ENCODE peak calls at places on chromosomes 13 and 19, in five cellular contexts. S, N, J, Y and Z are unnamed samples.

GRCh38 chr13:50797081-50797480 is 46.4 kb downstream of the DLEU7 start:
- DNase-seq in S (no peak), N (no peak), J (no peak), Y (no peak), Z (peak; percentile 11)

GRCh38 chr19:42794751-42795150 is 29.3 kb upstream of the PSG8 start:
- DNase-seq in S (no peak), N (no peak), J (peak; percentile 73), Y (no peak), Z (no peak)

GRCh38 chr13:36343766-36344165 is 2.4 kb downstream of the SPART start:
- DNase-seq in S (no peak), N (no peak), J (no peak), Y (no peak), Z (no peak)

GRCh38 chr19:512548-513365 is 5.5 kb downstream of the TPGS1 start:
- DNase-seq in S (no peak), N (no peak), J (no peak), Y (no peak), Z (no peak)

GRCh38 chr19:50718255-50719118 is 1.1 kb downstream of the SHANK1 start:
- DNase-seq in S (no peak), N (no peak), J (no peak), Y (no peak), Z (no peak)

GRCh38 chr19:29467824-29468401 is 57.9 kb upstream of the VSTM2B start:
- DNase-seq in S (no peak), N (no peak), J (peak; percentile 46), Y (peak; percentile 62), Z (peak; percentile 48)

GRCh38 chr13:85266331-85266730 is 532.9 kb downstream of the SLITRK6 start:
- DNase-seq in S (no peak), N (peak; percentile 71), J (peak; percentile 50), Y (no peak), Z (peak; percentile 40)

GRCh38 chr19:39641773-39642172 is 13.9 kb upstream of the LGALS16 start:
- DNase-seq in S (no peak), N (no peak), J (no peak), Y (no peak), Z (no peak)

GRCh38 chr19:15357906-15358305 is 21.7 kb downstream of the AKAP8 start:
- DNase-seq in S (no peak), N (no peak), J (no peak), Y (no peak), Z (no peak)

GRCh38 chr13:49400755-49401659 is 42.9 kb downstream of the CAB39L start:
- DNase-seq in S (no peak), N (no peak), J (peak; percentile 17), Y (no peak), Z (no peak)

GRCh38 chr13:112642061-112642460 is 47.8 kb upstream of the ATP11A start:
- DNase-seq in S (no peak), N (no peak), J (no peak), Y (no peak), Z (no peak)

GRCh38 chr13:79724348-79725103 is 243.6 kb downstream of the NDFIP2 start:
- DNase-seq in S (no peak), N (no peak), J (no peak), Y (no peak), Z (no peak)

GRCh38 chr13:114161644-114162532 is 17.2 kb upstream of the CFAP97D2 start:
- DNase-seq in S (peak; percentile 43), N (no peak), J (no peak), Y (peak; percentile 31), Z (peak; percentile 54)

GRCh38 chr19:39935262-39935661 is 828 bp upstream of the FCGBP start:
- DNase-seq in S (no peak), N (no peak), J (no peak), Y (no peak), Z (no peak)

GRCh38 chr19:10289167-10289835 is 451 bp upstream of the ICAM5 start:
- DNase-seq in S (peak; percentile 40), N (peak; percentile 69), J (peak; percentile 72), Y (no peak), Z (peak; percentile 84)

GRCh38 chr19:3607398-3608078 is 863 bp upstream of the TBXA2R start:
- DNase-seq in S (peak; percentile 64), N (no peak), J (peak; percentile 25), Y (no peak), Z (peak; percentile 70)

GRCh38 chr19:8615813-8616596 is 5.5 kb upstream of the ADAMTS10 start:
- DNase-seq in S (peak; percentile 34), N (peak; percentile 1), J (peak; percentile 67), Y (peak; percentile 20), Z (peak; percentile 73)

GRCh38 chr19:45558399-45558878 is 26.2 kb downstream of the OPA3 start:
- DNase-seq in S (no peak), N (peak; percentile 12), J (no peak), Y (peak; percentile 9), Z (peak; percentile 55)

GRCh38 chr19:45505151-45505995 is 1.9 kb upstream of the VASP start:
- DNase-seq in S (no peak), N (no peak), J (peak; percentile 55), Y (no peak), Z (peak; percentile 44)

GRCh38 chr13:25494708-25495411 is 123.1 kb downstream of the ATP8A2 start:
- DNase-seq in S (no peak), N (peak; percentile 75), J (no peak), Y (no peak), Z (no peak)

GRCh38 chr19:13842294-13843103 is 34.4 kb upstream of the NANOS3 start:
- DNase-seq in S (peak; percentile 91), N (no peak), J (peak; percentile 85), Y (peak; percentile 30), Z (peak; percentile 87)

GRCh38 chr13:60028021-60028420 is 135.7 kb downstream of the DIAPH3 start:
- DNase-seq in S (no peak), N (no peak), J (no peak), Y (no peak), Z (no peak)

GRCh38 chr13:81540777-81541176 is 1199.9 kb upstream of the SPRY2 start:
- DNase-seq in S (no peak), N (peak; percentile 14), J (no peak), Y (no peak), Z (no peak)

GRCh38 chr13:29909975-29910674 is 59.7 kb upstream of the UBL3 start:
- DNase-seq in S (no peak), N (no peak), J (peak; percentile 83), Y (no peak), Z (peak; percentile 79)